ENCODE peak calls at places on chromosomes 6 and 20, in five cellular contexts. K is WTC11, E is left lung, S is bronchial epithelial cell, L is vagina. W is an unnamed sample.

GRCh38 chr6:147283460-147283859 is 79.2 kb downstream of the STXBP5 start:
- DNase-seq in K (no peak), E (no peak), S (peak), L (no peak), W (no peak)

GRCh38 chr6:4812068-4812467 is 35.9 kb downstream of the CDYL start:
- DNase-seq in K (no peak), E (no peak), S (peak), L (no peak), W (no peak)

GRCh38 chr20:21027569-21027968 is 78.6 kb downstream of the LINC00237 start:
- DNase-seq in K (peak), E (no peak), S (no peak), L (no peak), W (no peak)

GRCh38 chr6:142155895-142156757 is 9.1 kb downstream of the VTA1 start:
- DNase-seq in K (no peak), E (no peak), S (peak), L (no peak), W (no peak)

GRCh38 chr20:59428441-59429205 is 128.2 kb downstream of the EDN3 start:
- DNase-seq in K (no peak), E (no peak), S (peak), L (no peak), W (no peak)

GRCh38 chr6:96794980-96795379 is 42.3 kb downstream of the GPR63 start:
- DNase-seq in K (no peak), E (no peak), S (no peak), L (no peak), W (no peak)

GRCh38 chr6:128725271-128726233 is 157.4 kb upstream of the LAMA2 start:
- DNase-seq in K (no peak), E (no peak), S (peak), L (no peak), W (peak)

GRCh38 chr6:19327246-19327645 is 509.9 kb upstream of the ID4 start:
- DNase-seq in K (no peak), E (no peak), S (peak), L (no peak), W (no peak)

GRCh38 chr6:160050022-160050421 is 71.6 kb upstream of the SLC22A1 start:
- DNase-seq in K (no peak), E (no peak), S (no peak), L (no peak), W (no peak)

GRCh38 chr20:49854190-49854875 is 41.7 kb downstream of the SLC9A8 start:
- DNase-seq in K (no peak), E (no peak), S (peak), L (no peak), W (no peak)

GRCh38 chr20:61957961-61958715 is 107.5 kb downstream of the TAF4 start:
- DNase-seq in K (no peak), E (no peak), S (no peak), L (no peak), W (no peak)

GRCh38 chr6:12909828-12910227 is 193.3 kb downstream of the PHACTR1 start:
- DNase-seq in K (no peak), E (no peak), S (no peak), L (no peak), W (no peak)

GRCh38 chr6:149016716-149017115 is 269.9 kb downstream of the UST start:
- DNase-seq in K (no peak), E (no peak), S (no peak), L (no peak), W (no peak)

GRCh38 chr6:14117158-14118090 is at the start of gene CD83:
- DNase-seq in K (peak), E (peak), S (no peak), L (no peak), W (peak)

GRCh38 chr6:123655520-123656306 is 19.0 kb upstream of the TRDN start:
- DNase-seq in K (no peak), E (no peak), S (no peak), L (no peak), W (no peak)

GRCh38 chr20:51456511-51457280 is 85.8 kb downstream of the NFATC2 start:
- DNase-seq in K (peak), E (peak), S (peak), L (no peak), W (peak)

GRCh38 chr6:6559994-6560393 is 28.5 kb upstream of the LY86 start:
- DNase-seq in K (no peak), E (no peak), S (peak), L (no peak), W (no peak)

GRCh38 chr6:144006731-144007454 is 1.2 kb downstream of the PLAGL1 start:
- DNase-seq in K (peak), E (peak), S (peak), L (no peak), W (no peak)

GRCh38 chr6:137102851-137103492 is 58.2 kb upstream of the IL20RA start:
- DNase-seq in K (no peak), E (no peak), S (no peak), L (no peak), W (no peak)

GRCh38 chr20:58851221-58851968 is 693 bp upstream of the GNAS-AS1 start:
- DNase-seq in K (peak), E (no peak), S (no peak), L (no peak), W (no peak)

GRCh38 chr6:149012040-149012545 is 265.3 kb downstream of the UST start:
- DNase-seq in K (no peak), E (no peak), S (peak), L (no peak), W (no peak)

GRCh38 chr20:4795394-4795793 is 73.7 kb downstream of the PRND start:
- DNase-seq in K (no peak), E (no peak), S (peak), L (no peak), W (no peak)

GRCh38 chr20:5222919-5223634 is 93.7 kb downstream of the PROKR2 start:
- DNase-seq in K (peak), E (no peak), S (peak), L (no peak), W (peak)

GRCh38 chr20:33568378-33569289 is 78.7 kb downstream of the CBFA2T2 start:
- DNase-seq in K (peak), E (no peak), S (no peak), L (no peak), W (no peak)

DNA sequence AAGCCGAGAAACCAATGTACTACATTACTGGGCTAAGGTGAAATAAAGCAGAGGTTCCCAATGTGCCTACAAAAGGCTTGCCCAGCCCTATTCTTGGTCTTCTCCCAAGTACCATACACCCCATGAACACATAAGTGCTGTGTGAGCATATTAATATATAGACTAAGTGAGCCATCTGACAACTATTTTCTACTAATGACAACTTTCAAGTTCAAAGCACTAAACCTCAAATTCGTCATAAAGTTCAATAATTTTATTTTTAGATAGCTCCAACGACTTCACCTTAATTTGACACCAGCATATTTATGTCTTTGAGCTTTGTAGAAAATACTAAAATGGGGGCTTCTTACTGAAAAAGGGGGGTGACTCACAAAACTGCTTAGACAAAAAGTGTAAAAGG is 6.7 kb downstream of the DTNBP1 start:
- DNase-seq in K (no peak), E (no peak), S (no peak), L (no peak), W (no peak)
- TF ChIP-seq CTCF in K (no peak), E (no peak), S (no peak), L (no peak), W (no peak)

GRCh38 chr6:52904562-52905279 is 4.8 kb downstream of the GSTA3 start:
- DNase-seq in K (peak), E (no peak), S (no peak), L (no peak), W (peak)
- TF ChIP-seq CTCF in K (peak), E (no peak), S (peak), L (no peak), W (no peak)

GRCh38 chr20:297098-297924 is at the start of gene ZCCHC3:
- DNase-seq in K (peak), E (peak), S (peak), L (no peak), W (peak)
- TF ChIP-seq CTCF in K (no peak), E (no peak), S (no peak), L (peak), W (no peak)

GRCh38 chr6:106885659-106886058 is 88.9 kb downstream of the CD24 start:
- DNase-seq in K (no peak), E (no peak), S (peak), L (no peak), W (no peak)

GRCh38 chr6:106884576-106884975 is 90.0 kb downstream of the CD24 start:
- DNase-seq in K (no peak), E (no peak), S (no peak), L (no peak), W (no peak)

GRCh38 chr6:106882133-106882532 is 92.4 kb downstream of the CD24 start:
- DNase-seq in K (no peak), E (no peak), S (no peak), L (no peak), W (no peak)

GRCh38 chr6:106882601-106883518 is 91.7 kb downstream of the CD24 start:
- DNase-seq in K (no peak), E (no peak), S (peak), L (no peak), W (peak)

GRCh38 chr6:106883808-106884262 is 90.7 kb downstream of the CD24 start:
- DNase-seq in K (no peak), E (no peak), S (peak), L (no peak), W (no peak)
- TF ChIP-seq CTCF in K (no peak), E (no peak), S (no peak), L (no peak), W (no peak)

GRCh38 chr6:106849676-106850332 is 124.7 kb downstream of the CD24 start:
- DNase-seq in K (no peak), E (no peak), S (no peak), L (no peak), W (no peak)
- TF ChIP-seq CTCF in K (no peak), E (no peak), S (no peak), L (no peak), W (no peak)

GRCh38 chr6:104855507-104855906 is 4.2 kb downstream of the HACE1 start:
- DNase-seq in K (no peak), E (no peak), S (peak), L (no peak), W (no peak)

GRCh38 chr6:104862456-104862855 is 2.7 kb upstream of the HACE1 start:
- DNase-seq in K (no peak), E (no peak), S (no peak), L (no peak), W (no peak)

GRCh38 chr6:104860221-104860620 is 502 bp upstream of the HACE1 start:
- DNase-seq in K (no peak), E (no peak), S (no peak), L (no peak), W (peak)

GRCh38 chr6:104859225-104860146 is at the start of gene HACE1:
- DNase-seq in K (peak), E (peak), S (peak), L (no peak), W (peak)
- TF ChIP-seq CTCF in K (no peak), E (no peak), S (peak), L (no peak), W (no peak)

W was measured in Calu3.